ENCODE peak calls at places on chromosomes 16 and 17, in eight cellular contexts. M, N, F, L, J, S, X and I are unnamed samples.

GRCh38 chr16:69017036-69017783 is 88.2 kb upstream of the HAS3 start:
- DNase-seq in S (peak; percentile 59), F (no peak), L (no peak), X (no peak), N (no peak), M (no peak), J (no peak), I (no peak)

GRCh38 chr16:28192811-28193529 is 18.8 kb downstream of the XPO6 start:
- DNase-seq in F (no peak), J (no peak), X (no peak), M (no peak), N (no peak), L (no peak), S (no peak), I (no peak)

GRCh38 chr16:15652293-15653001 is 2.4 kb downstream of the NDE1 start:
- DNase-seq in X (no peak), F (no peak), N (no peak), L (no peak), M (no peak), S (no peak), J (no peak), I (no peak)

GRCh38 chr17:47188266-47188665 is 829 bp downstream of the CDC27 start:
- DNase-seq in X (no peak), M (no peak), N (no peak), J (no peak), S (peak; percentile 18), F (no peak), L (no peak), I (no peak)

GRCh38 chr17:78528541-78528940 is 48.7 kb downstream of the DNAH17 start:
- DNase-seq in L (no peak), S (no peak), J (no peak), N (no peak), M (no peak), F (no peak), X (no peak), I (no peak)

GRCh38 chr16:57601801-57602478 is 26.5 kb upstream of the ADGRG1 start:
- DNase-seq in L (no peak), J (no peak), F (no peak), N (no peak), X (no peak), M (no peak), S (no peak), I (no peak)

GRCh38 chr17:19345067-19345460 is 17.5 kb downstream of the B9D1 start:
- DNase-seq in N (no peak), L (no peak), S (no peak), M (peak; percentile 24), F (no peak), X (no peak), J (no peak), I (no peak)

GRCh38 chr17:74380086-74380958 is 13.0 kb downstream of the GPR142 start:
- DNase-seq in M (peak; percentile 36), X (peak; percentile 39), S (peak; percentile 76), J (no peak), L (no peak), N (peak; percentile 51), F (peak; percentile 39), I (peak; percentile 36)

GRCh38 chr17:1629647-1630310 is 1.1 kb upstream of the SLC43A2 start:
- DNase-seq in X (peak; percentile 68), S (peak; percentile 39), J (no peak), N (peak; percentile 75), F (peak; percentile 57), M (peak; percentile 86), L (peak; percentile 62), I (no peak)

GRCh38 chr17:4087911-4088693 is 54.7 kb downstream of the ZZEF1 start:
- DNase-seq in L (no peak), J (no peak), F (no peak), M (no peak), N (peak; percentile 40), S (peak; percentile 3), X (no peak), I (no peak)

GRCh38 chr17:29240477-29240876 is 6.2 kb upstream of the CRYBA1 start:
- DNase-seq in M (no peak), L (no peak), F (no peak), X (no peak), N (no peak), J (no peak), S (no peak), I (no peak)

GRCh38 chr16:86671486-86672214 is 93.3 kb downstream of the FOXL1 start:
- DNase-seq in S (no peak), J (no peak), F (no peak), X (no peak), N (no peak), M (no peak), L (no peak), I (no peak)

GRCh38 chr17:28912281-28912937 is 9.5 kb upstream of the DHRS13 start:
- DNase-seq in S (no peak), F (no peak), X (no peak), L (no peak), J (no peak), M (no peak), N (no peak), I (no peak)

GRCh38 chr16:70750893-70751467 is 50.0 kb downstream of the VAC14 start:
- DNase-seq in N (peak; percentile 53), M (no peak), F (peak; percentile 45), L (peak; percentile 85), S (no peak), J (peak; percentile 96), X (peak; percentile 58), I (no peak)

GRCh38 chr16:35750157-35750689 is 2290.8 kb downstream of the TP53TG3F start:
- DNase-seq in J (no peak), X (no peak), N (no peak), S (no peak), L (no peak), M (no peak), F (no peak), I (no peak)

GRCh38 chr17:78000351-78000750 is 41.8 kb downstream of the TNRC6C start:
- DNase-seq in M (no peak), F (no peak), N (no peak), J (no peak), S (no peak), X (no peak), L (no peak), I (no peak)

GRCh38 chr16:77437859-77438258 is 3.0 kb upstream of the ADAMTS18 start:
- DNase-seq in F (no peak), N (no peak), J (no peak), M (no peak), L (no peak), X (no peak), S (no peak), I (no peak)

GRCh38 chr16:78816499-78817441 is 717.3 kb downstream of the WWOX start:
- DNase-seq in M (no peak), J (no peak), L (no peak), X (peak; percentile 57), N (no peak), S (peak; percentile 58), F (peak; percentile 63), I (no peak)

DNA sequence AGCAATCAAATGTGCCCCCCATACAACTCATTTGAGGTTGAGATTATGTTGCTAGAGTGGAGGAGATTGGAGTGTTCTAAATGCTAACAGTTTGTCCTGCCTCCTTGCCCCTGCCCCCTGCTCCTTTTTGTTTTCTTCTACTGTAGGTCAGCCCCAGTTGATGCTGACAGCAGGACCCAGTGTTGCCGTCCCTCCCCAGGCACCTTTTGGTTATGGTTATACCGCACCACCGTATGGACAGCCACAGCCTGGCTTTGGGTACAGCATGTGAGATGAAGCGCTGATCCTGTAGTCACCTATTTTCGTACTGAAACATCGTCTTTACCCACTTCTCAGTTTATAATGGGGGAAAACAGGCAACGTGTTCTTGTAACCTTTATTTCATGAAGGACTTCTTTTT is 13.6 kb downstream of the PTRH2 start:
- DNase-seq in F (no peak), S (no peak), M (no peak), N (no peak), J (no peak), X (no peak), L (no peak), I (no peak)
- H3K27ac ChIP-seq in F (no peak overlapping the region), S (no peak overlapping the region), M (no peak overlapping the region), N (peak overlapping the region; percentile 81), J (no peak overlapping the region), X (no peak overlapping the region), L (no peak overlapping the region), I (peak overlapping the region; percentile 92)

GRCh38 chr17:76558210-76559095 is 18.6 kb downstream of the PRCD start:
- DNase-seq in J (no peak), S (peak; percentile 30), N (no peak), F (no peak), M (no peak), X (no peak), L (no peak), I (no peak)
- H3K27ac ChIP-seq in J (peak overlapping the region; percentile 68), S (peak overlapping the region; percentile 92), N (peak overlapping the region; percentile 85), F (peak overlapping the region; percentile 97), M (no peak overlapping the region), X (peak overlapping the region; percentile 88), L (peak overlapping the region; percentile 74), I (peak overlapping the region; percentile 85)

GRCh38 chr17:80819422-80820164 is 172.0 kb upstream of the CHMP6 start:
- DNase-seq in S (no peak), N (no peak), F (no peak), J (no peak), L (no peak), M (no peak), X (no peak), I (no peak)

GRCh38 chr17:80821546-80821945 is 170.1 kb upstream of the CHMP6 start:
- DNase-seq in X (no peak), S (no peak), N (no peak), J (no peak), F (no peak), L (no peak), M (no peak), I (no peak)

GRCh38 chr17:80820331-80820730 is 171.3 kb upstream of the CHMP6 start:
- DNase-seq in S (no peak), J (no peak), X (no peak), N (no peak), L (no peak), M (no peak), F (no peak), I (no peak)

GRCh38 chr17:80822700-80823410 is 168.8 kb upstream of the CHMP6 start:
- DNase-seq in L (no peak), X (peak; percentile 2), J (no peak), F (no peak), N (no peak), M (no peak), S (no peak), I (no peak)

DNA sequence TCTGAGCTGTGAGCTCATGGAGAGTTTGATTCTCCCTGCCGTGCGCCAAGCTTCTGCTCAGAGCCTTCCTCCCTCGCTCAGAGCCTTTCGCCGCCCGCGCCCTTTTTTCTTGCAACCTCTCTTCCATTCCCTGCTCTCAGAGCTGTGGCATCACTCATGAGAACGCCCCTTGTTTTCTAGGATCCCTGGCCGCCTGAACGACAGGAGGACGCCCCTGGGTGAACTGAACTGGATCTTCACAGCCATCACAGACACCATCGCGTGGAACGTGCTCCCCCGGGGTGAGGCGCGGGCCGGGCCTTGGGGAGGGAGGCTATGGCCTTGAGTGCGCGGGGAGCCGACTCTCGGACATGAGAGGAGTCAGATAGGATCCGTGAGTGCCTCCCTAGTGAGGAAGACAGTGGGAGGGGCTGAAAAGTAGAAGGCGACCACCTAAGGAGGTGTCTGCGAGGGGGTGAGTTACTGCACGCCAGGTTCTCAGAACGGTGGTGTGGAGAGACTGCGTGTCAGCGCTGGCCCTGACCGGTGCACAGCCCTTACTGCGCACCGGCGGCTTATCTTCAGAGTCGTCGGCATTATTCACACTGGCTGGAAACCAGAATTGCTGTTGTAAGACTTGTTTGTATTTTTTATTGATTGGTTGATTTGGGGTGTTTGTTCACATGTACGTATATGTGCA is 169.5 kb upstream of the CHMP6 start:
- DNase-seq in J (no peak), S (no peak), M (peak; percentile 29), X (no peak), F (no peak), L (no peak), N (no peak), I (no peak)
- H3K27ac ChIP-seq in J (no peak overlapping the region), S (no peak overlapping the region), M (no peak overlapping the region), X (no peak overlapping the region), F (no peak overlapping the region), L (no peak overlapping the region), N (no peak overlapping the region), I (no peak overlapping the region)

GRCh38 chr16:81242977-81243618 is 4.6 kb downstream of the BCO1 start:
- DNase-seq in X (no peak), L (no peak), F (no peak), J (no peak), M (no peak), N (no peak), S (no peak), I (no peak)
- H3K27ac ChIP-seq in X (no peak overlapping the region), L (no peak overlapping the region), F (no peak overlapping the region), J (no peak overlapping the region), M (no peak overlapping the region), N (no peak overlapping the region), S (no peak overlapping the region), I (no peak overlapping the region)